ENCODE peak calls at places on chromosome 17, in ten cellular contexts. N is effector memory CD8-positive, alpha-beta T cell; R is GM04504; L is HTR-8/SVneo; A is activated T-helper 1 cell treated with anti-CD3 and anti-CD28 coated beads, Interleukin-12 subunit alpha, Interleukin-12 subunit beta, Interleukin-2, Interleukin-4 antibody, amounts not matched to agents 30 ng/mL and 10 ng/mL and 1 ng/mL, durations not matched to agents 14 hours and 24 hours and 36 hours; M is substantia nigra; Y is occipital lobe; Z is activated T-cell treated with anti-CD3 and anti-CD28 coated beads, Interleukin-2, amount 50 U/mL, for 24 hours; J is stimulated activated CD8-positive, alpha-beta memory T cell treated with anti-CD3 and anti-CD28 coated beads, Interleukin-15, amount 100 ng/mL, for 24 hours; F is cardiac fibroblast. K is an unnamed sample.

GRCh38 chr17:6843241-6843890 is 11.8 kb upstream of the TEKT1 start:
- DNase-seq in N (no peak), R (no peak), L (peak; percentile 45), A (no peak), M (no peak), Y (no peak), Z (no peak), J (no peak), F (peak; percentile 78), K (no peak)

GRCh38 chr17:47203984-47204721 is 5.0 kb upstream of the MYL4 start:
- DNase-seq in N (peak; percentile 26), R (peak; percentile 32), L (no peak), A (peak; percentile 46), M (no peak), Y (no peak), Z (peak; percentile 53), J (no peak), F (peak; percentile 60), K (no peak)

GRCh38 chr17:17876959-17877547 is 40.3 kb upstream of the SREBF1 start:
- DNase-seq in N (no peak), R (no peak), L (no peak), A (no peak), M (no peak), Y (peak; percentile 35), Z (no peak), J (no peak), F (peak; percentile 36), K (no peak)

GRCh38 chr17:3536736-3537135 is 20.9 kb downstream of the TRPV3 start:
- DNase-seq in N (no peak), R (no peak), L (no peak), A (no peak), M (no peak), Y (no peak), Z (no peak), J (no peak), F (no peak), K (no peak)

GRCh38 chr17:77382356-77382911 is 241.7 kb downstream of the SEC14L1 start:
- DNase-seq in N (peak; percentile 49), R (no peak), L (no peak), A (peak; percentile 55), M (no peak), Y (no peak), Z (peak; percentile 68), J (no peak), F (no peak), K (peak; percentile 71)

GRCh38 chr17:76702941-76703637 is 7.7 kb downstream of the MXRA7 start:
- DNase-seq in N (no peak), R (no peak), L (no peak), A (no peak), M (no peak), Y (no peak), Z (no peak), J (no peak), F (no peak), K (no peak)

GRCh38 chr17:63042443-63042842 is 76.4 kb downstream of the TANC2 start:
- DNase-seq in N (no peak), R (no peak), L (no peak), A (no peak), M (no peak), Y (no peak), Z (no peak), J (no peak), F (no peak), K (no peak)

GRCh38 chr17:58382108-58382884 is 30.3 kb upstream of the SUPT4H1 start:
- DNase-seq in N (no peak), R (no peak), L (no peak), A (no peak), M (no peak), Y (no peak), Z (no peak), J (no peak), F (no peak), K (no peak)

GRCh38 chr17:43401293-43401692 is 2.5 kb downstream of the ARL4D start:
- DNase-seq in N (no peak), R (peak; percentile 75), L (peak; percentile 73), A (no peak), M (no peak), Y (peak; percentile 30), Z (no peak), J (no peak), F (peak; percentile 88), K (no peak)

GRCh38 chr17:43717913-43718312 is 40.7 kb downstream of the SOST start:
- DNase-seq in N (no peak), R (no peak), L (no peak), A (no peak), M (no peak), Y (no peak), Z (no peak), J (no peak), F (no peak), K (no peak)

GRCh38 chr17:58328195-58329034 is at the start of gene TSPOAP1:
- DNase-seq in N (peak; percentile 70), R (no peak), L (no peak), A (peak; percentile 77), M (no peak), Y (peak; percentile 70), Z (peak; percentile 90), J (no peak), F (no peak), K (peak; percentile 79)

GRCh38 chr17:28252436-28252835 is 66.6 kb upstream of the TMEM97 start:
- DNase-seq in N (no peak), R (no peak), L (no peak), A (no peak), M (no peak), Y (no peak), Z (no peak), J (no peak), F (peak; percentile 81), K (no peak)

GRCh38 chr17:42827472-42827871 is 3.4 kb upstream of the BECN1 start:
- DNase-seq in N (no peak), R (no peak), L (no peak), A (no peak), M (no peak), Y (no peak), Z (no peak), J (no peak), F (no peak), K (no peak)

GRCh38 chr17:35700157-35700556 is 31.3 kb upstream of the RASL10B start:
- DNase-seq in N (no peak), R (no peak), L (no peak), A (no peak), M (no peak), Y (no peak), Z (no peak), J (no peak), F (peak; percentile 44), K (no peak)

GRCh38 chr17:4003501-4004421 is 39.5 kb upstream of the ATP2A3 start:
- DNase-seq in N (no peak), R (no peak), L (no peak), A (no peak), M (no peak), Y (no peak), Z (no peak), J (no peak), F (no peak), K (no peak)

GRCh38 chr17:65121916-65122821 is 15.0 kb upstream of the RGS9 start:
- DNase-seq in N (no peak), R (no peak), L (no peak), A (no peak), M (no peak), Y (no peak), Z (no peak), J (no peak), F (no peak), K (no peak)

GRCh38 chr17:63645775-63646491 is 23.7 kb downstream of the MAP3K3 start:
- DNase-seq in N (no peak), R (no peak), L (no peak), A (no peak), M (no peak), Y (no peak), Z (no peak), J (no peak), F (no peak), K (no peak)

GRCh38 chr17:7252176-7253043 is at the start of gene ELP5:
- DNase-seq in N (peak; percentile 87), R (peak; percentile 86), L (peak; percentile 97), A (peak; percentile 86), M (peak; percentile 83), Y (peak; percentile 87), Z (no peak), J (peak; percentile 72), F (peak; percentile 97), K (peak; percentile 91)

GRCh38 chr17:41532947-41533570 is 5.0 kb upstream of the KRT19 start:
- DNase-seq in N (no peak), R (no peak), L (no peak), A (no peak), M (no peak), Y (no peak), Z (no peak), J (no peak), F (no peak), K (no peak)

GRCh38 chr17:64131606-64132270 is 1.8 kb upstream of the ERN1 start:
- DNase-seq in N (no peak), R (no peak), L (no peak), A (no peak), M (no peak), Y (no peak), Z (no peak), J (no peak), F (no peak), K (no peak)

GRCh38 chr17:81323083-81323369 is 27.9 kb upstream of the SLC38A10 start:
- DNase-seq in N (no peak), R (no peak), L (no peak), A (no peak), M (no peak), Y (no peak), Z (no peak), J (no peak), F (no peak), K (no peak)

GRCh38 chr17:4759776-4760236 is 11.9 kb upstream of the TM4SF5 start:
- DNase-seq in N (no peak), R (no peak), L (no peak), A (no peak), M (no peak), Y (no peak), Z (no peak), J (no peak), F (no peak), K (no peak)

GRCh38 chr17:3485481-3486068 is 9.8 kb downstream of the ASPA start:
- DNase-seq in N (no peak), R (no peak), L (no peak), A (no peak), M (no peak), Y (no peak), Z (no peak), J (no peak), F (no peak), K (no peak)

GRCh38 chr17:73042809-73043685 is 49.4 kb downstream of the SLC39A11 start:
- DNase-seq in N (no peak), R (no peak), L (no peak), A (no peak), M (no peak), Y (no peak), Z (no peak), J (no peak), F (peak; percentile 54), K (no peak)

GRCh38 chr17:39740357-39741111 is 2.8 kb downstream of the GRB7 start:
- DNase-seq in N (no peak), R (no peak), L (peak; percentile 89), A (no peak), M (no peak), Y (no peak), Z (no peak), J (no peak), F (peak; percentile 79), K (no peak)

GRCh38 chr17:41663451-41664171 is 25.1 kb upstream of the EIF1 start:
- DNase-seq in N (no peak), R (no peak), L (no peak), A (no peak), M (no peak), Y (no peak), Z (no peak), J (no peak), F (no peak), K (no peak)

GRCh38 chr17:48330386-48330785 is 99.6 kb downstream of the SKAP1 start:
- DNase-seq in N (no peak), R (no peak), L (no peak), A (no peak), M (no peak), Y (no peak), Z (no peak), J (no peak), F (no peak), K (no peak)

GRCh38 chr17:29857823-29858222 is 72.2 kb downstream of the SSH2 start:
- DNase-seq in N (no peak), R (no peak), L (no peak), A (no peak), M (no peak), Y (no peak), Z (no peak), J (no peak), F (no peak), K (no peak)